ENCODE peak calls at places on chromosomes 1 and 21, in ten cellular contexts. D is MCF 10A; W is hepatocyte; Q is WTC11; M is fibroblast of lung; O is CD8-positive, alpha-beta T cell; N is upper lobe of right lung; K is BJ; V is Calu3; H is cardiac fibroblast. F is an unnamed sample.

GRCh38 chr1:236033336-236033735 is 31.6 kb downstream of the NID1 start:
- DNase-seq in D (no peak), W (no peak), Q (no peak), M (no peak), O (no peak), N (no peak), K (no peak), V (no peak), H (no peak), F (no peak)

GRCh38 chr1:114314098-114314497 is 160.4 kb upstream of the SYT6 start:
- DNase-seq in D (no peak), W (no peak), Q (no peak), M (no peak), O (no peak), N (no peak), K (no peak), V (no peak), H (peak; percentile 14), F (no peak)

GRCh38 chr21:44931501-44932365 is 8.1 kb upstream of the SLX9 start:
- DNase-seq in D (no peak), W (no peak), Q (no peak), M (no peak), O (no peak), N (peak; percentile 65), K (no peak), V (no peak), H (no peak), F (no peak)

GRCh38 chr1:236835491-236835890 is 40.4 kb downstream of the MTR start:
- DNase-seq in D (no peak), W (peak; percentile 33), Q (no peak), M (no peak), O (no peak), N (no peak), K (no peak), V (no peak), H (no peak), F (no peak)

GRCh38 chr1:8017495-8018310 is 8.4 kb downstream of the ERRFI1 start:
- DNase-seq in D (peak; percentile 80), W (peak; percentile 47), Q (no peak), M (peak; percentile 49), O (no peak), N (no peak), K (no peak), V (peak; percentile 40), H (peak; percentile 63), F (no peak)

GRCh38 chr1:157523774-157524501 is 28.4 kb downstream of the FCRL5 start:
- DNase-seq in D (no peak), W (no peak), Q (no peak), M (no peak), O (no peak), N (no peak), K (no peak), V (no peak), H (no peak), F (no peak)

GRCh38 chr1:110123224-110123623 is 11.0 kb downstream of the UBL4B start:
- DNase-seq in D (no peak), W (no peak), Q (no peak), M (no peak), O (no peak), N (no peak), K (peak; percentile 65), V (no peak), H (no peak), F (no peak)

GRCh38 chr1:184036517-184036949 is 995 bp downstream of the COLGALT2 start:
- DNase-seq in D (no peak), W (no peak), Q (peak; percentile 62), M (peak; percentile 28), O (no peak), N (peak; percentile 68), K (no peak), V (peak; percentile 62), H (peak; percentile 10), F (peak; percentile 48)

GRCh38 chr1:161139765-161140164 is 7.3 kb upstream of the DEDD start:
- DNase-seq in D (peak; percentile 77), W (peak; percentile 71), Q (peak; percentile 30), M (peak; percentile 73), O (no peak), N (no peak), K (no peak), V (peak; percentile 74), H (peak; percentile 72), F (no peak)

GRCh38 chr1:78263946-78264345 is 218.2 kb downstream of the GIPC2 start:
- DNase-seq in D (no peak), W (no peak), Q (no peak), M (no peak), O (no peak), N (no peak), K (no peak), V (no peak), H (no peak), F (no peak)

GRCh38 chr1:51063121-51063520 is 38.9 kb upstream of the C1orf185 start:
- DNase-seq in D (peak; percentile 61), W (peak; percentile 11), Q (no peak), M (peak; percentile 53), O (no peak), N (no peak), K (peak; percentile 94), V (peak; percentile 36), H (peak; percentile 86), F (no peak)

GRCh38 chr1:20997602-20998235 is 179.0 kb downstream of the EIF4G3 start:
- DNase-seq in D (no peak), W (no peak), Q (no peak), M (no peak), O (no peak), N (no peak), K (no peak), V (no peak), H (no peak), F (no peak)

DNA sequence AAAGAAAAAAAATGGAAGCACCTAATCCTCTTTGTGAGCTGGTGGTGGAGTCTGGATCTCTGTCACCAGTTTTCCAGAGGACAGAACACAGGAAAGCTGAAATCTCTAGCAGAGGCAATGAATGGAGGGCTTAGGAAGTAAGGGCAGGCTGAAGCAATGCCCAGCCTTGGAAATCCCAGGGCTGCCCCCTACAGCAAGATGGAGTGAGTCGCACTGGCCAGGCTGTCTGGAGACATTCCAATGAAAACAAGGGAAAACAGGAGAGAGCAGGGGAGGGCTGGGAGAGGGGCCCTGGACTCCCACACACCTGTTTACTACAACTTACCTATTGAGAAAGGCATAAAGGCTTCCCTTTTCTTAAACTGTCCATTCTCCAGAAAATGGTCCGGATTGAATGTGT is 25.9 kb downstream of the CYP2J2 start:
- DNase-seq in D (peak; percentile 32), W (no peak), Q (peak; percentile 59), M (no peak), O (no peak), N (no peak), K (no peak), V (no peak), H (no peak), F (no peak)
- TF ChIP-seq CTCF in D (no peak), W (no peak), Q (no peak), M (no peak), O (no peak), N (no peak), K (no peak), V (no peak), H (no peak), F (no peak)

GRCh38 chr1:155978973-155979429 is 654 bp upstream of the ARHGEF2 start:
- DNase-seq in D (peak; percentile 74), W (no peak), Q (no peak), M (peak; percentile 54), O (no peak), N (no peak), K (no peak), V (no peak), H (peak; percentile 50), F (no peak)

GRCh38 chr1:155976913-155977606 is 1.3 kb downstream of the ARHGEF2 start:
- DNase-seq in D (peak; percentile 54), W (no peak), Q (no peak), M (no peak), O (no peak), N (no peak), K (no peak), V (no peak), H (no peak), F (no peak)

GRCh38 chr1:155977607-155978324 is 581 bp downstream of the ARHGEF2 start:
- DNase-seq in D (peak; percentile 40), W (peak; percentile 68), Q (peak; percentile 47), M (no peak), O (no peak), N (peak; percentile 78), K (no peak), V (peak; percentile 38), H (no peak), F (no peak)

GRCh38 chr1:155979525-155980343 is 1.4 kb upstream of the ARHGEF2 start:
- DNase-seq in D (peak; percentile 83), W (no peak), Q (no peak), M (no peak), O (no peak), N (no peak), K (no peak), V (no peak), H (no peak), F (no peak)

GRCh38 chr1:155978325-155978972 is at the start of gene ARHGEF2:
- DNase-seq in D (peak; percentile 89), W (peak; percentile 76), Q (peak; percentile 91), M (peak; percentile 67), O (peak; percentile 46), N (peak; percentile 92), K (no peak), V (peak; percentile 78), H (peak; percentile 61), F (peak; percentile 59)
- TF ChIP-seq CTCF in D (no peak), W (peak; percentile 44), Q (no peak), M (peak; percentile 27), O (no peak), N (peak; percentile 28), K (peak; percentile 40), V (no peak), H (peak; percentile 22), F (no peak)

GRCh38 chr1:211625040-211625439 is 46.1 kb upstream of the SLC30A1 start:
- DNase-seq in D (peak; percentile 86), W (no peak), Q (no peak), M (peak; percentile 54), O (no peak), N (peak; percentile 54), K (no peak), V (no peak), H (peak; percentile 65), F (no peak)
- TF ChIP-seq CTCF in D (peak; percentile 43), W (peak; percentile 9), Q (no peak), M (peak; percentile 28), O (no peak), N (peak; percentile 47), K (peak; percentile 46), V (no peak), H (peak; percentile 40), F (no peak)

GRCh38 chr1:201882665-201883132 is 6.0 kb upstream of the SHISA4 start:
- DNase-seq in D (peak; percentile 97), W (no peak), Q (no peak), M (peak; percentile 72), O (no peak), N (no peak), K (peak; percentile 44), V (no peak), H (no peak), F (no peak)
- TF ChIP-seq CTCF in D (peak; percentile 41), W (no peak), Q (no peak), M (no peak), O (no peak), N (no peak), K (peak; percentile 39), V (no peak), H (peak; percentile 31), F (no peak)